ENCODE peak calls at places on chromosomes 12 and 14, in five cellular contexts. D, R, C, Y and M are unnamed samples.

GRCh38 chr14:30779210-30779609 is 95.1 kb upstream of the COCH start:
- DNase-seq in D (no peak), R (no peak), C (no peak), Y (no peak), M (no peak)

GRCh38 chr14:73173092-73173735 is 36.9 kb downstream of the PSEN1 start:
- DNase-seq in D (no peak), R (peak), C (no peak), Y (no peak), M (peak)

GRCh38 chr12:83408841-83409240 is 722.1 kb downstream of the TMTC2 start:
- DNase-seq in D (no peak), R (no peak), C (no peak), Y (no peak), M (no peak)

GRCh38 chr14:33657478-33657877 is 293.4 kb downstream of the EGLN3 start:
- DNase-seq in D (no peak), R (no peak), C (no peak), Y (no peak), M (no peak)

GRCh38 chr12:129351481-129351880 is 498.2 kb downstream of the GLT1D1 start:
- DNase-seq in D (no peak), R (no peak), C (no peak), Y (no peak), M (no peak)

GRCh38 chr12:114399664-114400211 is 6.2 kb downstream of the TBX5 start:
- DNase-seq in D (no peak), R (no peak), C (no peak), Y (no peak), M (no peak)

GRCh38 chr12:10220398-10221077 is 7.9 kb downstream of the GABARAPL1 start:
- DNase-seq in D (no peak), R (no peak), C (no peak), Y (no peak), M (no peak)

GRCh38 chr12:132563911-132564310 is 46.5 kb downstream of the LRCOL1 start:
- DNase-seq in D (no peak), R (no peak), C (no peak), Y (no peak), M (no peak)

GRCh38 chr12:113214938-113215400 is 6.3 kb upstream of the TPCN1 start:
- DNase-seq in D (no peak), R (peak), C (no peak), Y (no peak), M (peak)